ENCODE peak calls at places on chromosomes 7 and 10, in four cellular contexts. S, Z, X and K are unnamed samples. For H3K4me1, the result is how much of the 10 kb centered on the place peaks cover.

GRCh38 chr7:121446526-121446925 is 50.4 kb upstream of the FAM3C start:
- ATAC-seq in S (no peak), Z (no peak), X (no peak), K (no peak)

GRCh38 chr10:38038107-38038931 is 27.8 kb downstream of the ZNF33A start:
- ATAC-seq in S (no peak), Z (no peak), X (peak), K (no peak)

GRCh38 chr7:17289074-17289665 is 9.3 kb upstream of the AHR start:
- ATAC-seq in S (no peak), Z (no peak), X (no peak), K (no peak)

GRCh38 chr7:92402920-92403759 is 44.1 kb upstream of the GATAD1 start:
- ATAC-seq in S (no peak), Z (peak), X (no peak), K (no peak)

GRCh38 chr7:110922906-110923305 is 168.0 kb upstream of the LRRN3 start:
- ATAC-seq in S (peak), Z (peak), X (no peak), K (peak)

GRCh38 chr10:12847361-12847975 is 154.0 kb downstream of the CCDC3 start:
- ATAC-seq in S (peak), Z (no peak), X (no peak), K (no peak)

GRCh38 chr7:130868150-130868549 is 134.1 kb upstream of the KLF14 start:
- ATAC-seq in S (peak), Z (no peak), X (no peak), K (peak)

GRCh38 chr10:76968483-76968882 is 669.1 kb downstream of the KCNMA1 start:
- ATAC-seq in S (no peak), Z (no peak), X (no peak), K (no peak)

GRCh38 chr7:43454936-43455518 is 127.9 kb upstream of the STK17A start:
- ATAC-seq in S (peak), Z (peak), X (no peak), K (no peak)

GRCh38 chr7:153943428-153944370 is 108.5 kb upstream of the DPP6 start:
- ATAC-seq in S (no peak), Z (no peak), X (no peak), K (no peak)

GRCh38 chr7:123770378-123770777 is 21.6 kb upstream of the WASL start:
- ATAC-seq in S (peak), Z (peak), X (no peak), K (peak)

GRCh38 chr7:111018960-111019835 is 71.7 kb upstream of the LRRN3 start:
- ATAC-seq in S (no peak), Z (no peak), X (peak), K (no peak)

GRCh38 chr10:93070378-93071176 is 3.1 kb upstream of the CYP26A1 start:
- ATAC-seq in S (no peak), Z (no peak), X (no peak), K (no peak)
- H3K4me1 ChIP-seq in S (under half), Z (under half), X (under half), K (under half)

DNA sequence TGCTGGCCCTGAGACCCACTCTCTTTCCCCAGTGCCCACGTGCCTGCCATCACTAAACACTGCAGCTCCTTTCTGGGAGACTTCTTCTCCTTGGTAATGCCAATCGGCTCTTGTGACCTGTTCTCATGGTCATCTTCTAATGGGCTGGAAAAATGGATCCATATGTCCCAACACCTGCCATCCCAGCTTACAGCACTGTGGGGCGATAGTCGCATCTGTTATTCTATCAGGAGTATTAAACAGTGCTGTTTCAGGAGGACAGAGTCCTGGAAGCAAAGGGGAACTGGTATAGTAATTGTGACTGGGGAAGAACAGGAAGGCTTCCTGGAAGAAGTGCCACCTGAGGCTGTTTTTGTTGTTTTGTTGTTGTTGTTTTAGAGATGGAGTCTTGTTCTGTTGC is 411.2 kb downstream of the GLRX3 start:
- ATAC-seq in S (peak), Z (no peak), X (no peak), K (no peak)
- TF ChIP-seq CTCF in S (no peak), Z (no peak), X (no peak), K (no peak)

GRCh38 chr10:95537543-95537930 is 23.6 kb downstream of the SORBS1 start:
- ATAC-seq in S (no peak), Z (peak), X (no peak), K (no peak)

GRCh38 chr10:95532536-95532935 is 28.6 kb downstream of the SORBS1 start:
- ATAC-seq in S (no peak), Z (no peak), X (no peak), K (no peak)

GRCh38 chr10:95533590-95533989 is 27.6 kb downstream of the SORBS1 start:
- ATAC-seq in S (no peak), Z (no peak), X (no peak), K (no peak)

GRCh38 chr10:95536894-95537542 is 24.2 kb downstream of the SORBS1 start:
- ATAC-seq in S (no peak), Z (no peak), X (no peak), K (peak)

DNA sequence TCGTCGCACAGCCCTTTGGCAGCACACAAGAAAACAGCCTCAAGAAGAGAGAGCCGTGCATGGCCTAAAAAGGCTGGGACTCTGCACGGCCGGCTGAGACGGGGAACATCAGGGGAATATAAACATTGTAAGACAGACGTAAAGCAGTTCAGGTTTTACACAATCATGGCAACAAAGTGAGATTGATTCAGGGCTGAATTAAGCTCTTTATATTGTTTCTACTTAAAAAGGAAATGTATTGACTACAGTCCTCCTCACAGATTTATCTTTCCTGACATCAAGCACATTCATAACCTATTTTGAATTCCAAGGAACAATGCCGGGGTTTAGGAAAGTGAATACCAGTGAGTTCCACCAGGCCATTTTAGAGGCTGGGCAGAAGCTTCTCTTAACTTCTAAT is 25.2 kb downstream of the SORBS1 start:
- ATAC-seq in S (no peak), Z (no peak), X (no peak), K (peak)
- H3K4me1 ChIP-seq in S (under half), Z (under half), X (under half), K (under half)

DNA sequence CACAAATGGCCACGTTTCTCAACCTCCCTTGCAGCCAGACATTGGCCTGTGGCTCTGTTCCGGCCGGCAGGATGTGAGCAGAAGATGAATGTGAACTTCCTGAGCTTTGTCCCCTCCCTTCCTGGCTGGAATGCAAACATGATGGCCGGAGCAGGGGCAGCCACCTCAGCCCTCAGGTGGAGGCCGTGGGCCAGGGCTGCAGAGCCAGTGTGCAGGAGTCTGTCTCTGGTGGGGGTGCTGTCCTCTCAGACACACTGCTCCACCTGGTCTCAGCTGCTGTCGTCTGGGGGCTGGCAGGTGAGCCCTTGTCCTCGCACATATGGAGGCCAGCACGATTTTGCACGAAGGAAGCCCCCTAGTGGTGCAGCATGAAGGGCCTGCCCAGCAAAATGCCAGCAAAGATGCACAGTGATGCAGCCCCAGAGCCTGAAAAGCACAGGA is 25.3 kb upstream of the PWWP2B start:
- ATAC-seq in S (peak), Z (no peak), X (peak), K (no peak)
- TF ChIP-seq CTCF in S (peak), Z (peak), X (no peak), K (no peak)

GRCh38 chr7:55132890-55133551 is 114.2 kb downstream of the EGFR start:
- ATAC-seq in S (peak), Z (peak), X (no peak), K (peak)
- H3K4me1 ChIP-seq in S (half or more), Z (half or more), X (under half), K (half or more)

DNA sequence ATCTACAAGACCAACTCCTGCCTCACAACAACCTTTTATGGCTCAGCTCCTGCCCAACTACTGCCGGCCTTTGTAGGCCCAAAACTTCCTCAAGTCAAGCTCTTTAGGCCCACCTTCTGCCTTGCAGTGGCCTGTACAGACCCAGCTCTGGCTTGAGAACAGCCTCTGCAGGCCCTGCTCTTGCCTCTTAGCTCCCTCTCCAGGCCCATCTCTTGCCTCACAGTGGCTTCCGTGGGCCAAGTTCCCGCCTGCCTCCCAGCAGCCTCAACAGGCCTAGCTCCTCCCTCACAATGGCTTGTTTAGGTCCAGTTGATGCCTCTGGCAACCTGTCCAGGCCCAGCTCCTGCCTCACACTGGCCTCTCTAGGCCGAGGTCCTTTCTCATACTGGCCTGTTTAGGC is 32.4 kb upstream of the VKORC1L1 start:
- ATAC-seq in S (peak), Z (peak), X (no peak), K (no peak)
- TF ChIP-seq CTCF in S (no peak), Z (no peak), X (no peak), K (no peak)